ENCODE peak calls at places on chromosomes 13 and 19, in four cellular contexts. S is H9, R is Karpas-422, X is PC-3. J is an unnamed sample.
A peak's percentile ranks its signal among the peaks of the same experiment; 100 is the strongest.

GRCh38 chr13:96671073-96671472 is 323.2 kb downstream of the OXGR1 start:
- DNase-seq in S (no peak), R (no peak), X (peak; percentile 72), J (no peak)

GRCh38 chr13:100552755-100553154 is 35.8 kb downstream of the GGACT start:
- DNase-seq in S (no peak), R (no peak), X (no peak), J (no peak)

GRCh38 chr13:41032646-41033396 is 13.7 kb upstream of the ELF1 start:
- DNase-seq in S (no peak), R (no peak), X (no peak), J (no peak)

GRCh38 chr19:46546194-46546896 is 50.7 kb upstream of the PNMA8B start:
- DNase-seq in S (peak; percentile 78), R (peak; percentile 77), X (peak; percentile 28), J (peak; percentile 86)

GRCh38 chr19:48490980-48491792 is 20.4 kb downstream of the LMTK3 start:
- DNase-seq in S (peak; percentile 90), R (peak; percentile 62), X (peak; percentile 29), J (peak; percentile 94)

GRCh38 chr13:26983533-26984315 is 187.9 kb downstream of the USP12 start:
- DNase-seq in S (no peak), R (no peak), X (no peak), J (no peak)

GRCh38 chr13:44040070-44040753 is 160.5 kb downstream of the LACC1 start:
- DNase-seq in S (no peak), R (no peak), X (peak; percentile 45), J (no peak)

GRCh38 chr19:48400018-48400742 is 6.7 kb downstream of the GRIN2D start:
- DNase-seq in S (peak; percentile 98), R (peak; percentile 73), X (peak; percentile 41), J (peak; percentile 93)

GRCh38 chr13:61370520-61370919 is 45.1 kb downstream of the PCDH20 start:
- DNase-seq in S (no peak), R (no peak), X (peak; percentile 19), J (no peak)

GRCh38 chr13:74104661-74105275 is 29.4 kb downstream of the KLF12 start:
- DNase-seq in S (no peak), R (no peak), X (no peak), J (no peak)

GRCh38 chr19:50490411-50490811 is 13.8 kb upstream of the GARIN5A start:
- DNase-seq in S (peak; percentile 26), R (no peak), X (no peak), J (peak; percentile 39)
- H3K4me1 ChIP-seq in S (peaks cover 4% of the 10 kb centered on the region), R (peaks cover 10% of the 10 kb centered on the region), X (no peaks in the 10 kb centered on the region), J (no peaks in the 10 kb centered on the region)

GRCh38 chr13:28819046-28819747 is 942 bp upstream of the MTUS2 start:
- DNase-seq in S (no peak), R (no peak), X (peak; percentile 6), J (no peak)
- H3K9ac ChIP-seq in S (no peak overlapping the region), R (no peak overlapping the region), X (no peak overlapping the region), J (no peak overlapping the region)

GRCh38 chr19:5635427-5635826 is 12.5 kb downstream of the SAFB start:
- DNase-seq in S (no peak), R (no peak), X (no peak), J (no peak)
- H3K4me1 ChIP-seq in S (no peaks in the 10 kb centered on the region), R (peaks cover 20% of the 10 kb centered on the region), X (no peaks in the 10 kb centered on the region), J (no peaks in the 10 kb centered on the region)

DNA sequence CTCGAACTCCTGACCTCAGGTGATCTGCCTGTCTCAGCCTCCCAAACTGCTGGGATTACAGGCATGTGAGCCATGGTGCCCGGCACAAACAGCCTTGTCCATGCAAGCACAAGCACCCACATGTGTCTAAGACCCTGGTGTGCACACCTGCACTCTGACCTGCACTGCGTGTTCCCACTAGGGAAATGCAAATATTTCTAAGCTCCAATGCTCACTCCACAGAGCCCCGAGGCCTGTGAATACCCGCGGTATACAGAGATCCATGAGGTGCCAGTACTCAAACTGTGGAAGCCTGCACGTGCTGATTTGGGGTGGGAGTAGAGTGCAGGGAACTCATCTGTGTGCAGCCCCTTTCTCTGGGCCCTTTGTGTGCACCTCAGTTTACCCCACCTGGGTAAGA is 14.7 kb downstream of the GADD45B start:
- DNase-seq in S (no peak), R (peak; percentile 88), X (no peak), J (no peak)
- H3K9ac ChIP-seq in S (no peak overlapping the region), R (peak overlapping the region; percentile 51), X (peak overlapping the region; percentile 51), J (no peak overlapping the region)

GRCh38 chr19:41398603-41399002 is 985 bp downstream of the BCKDHA start:
- DNase-seq in S (no peak), R (peak; percentile 52), X (no peak), J (no peak)

GRCh38 chr19:41395355-41395754 is 1.8 kb downstream of the EXOSC5 start:
- DNase-seq in S (no peak), R (no peak), X (no peak), J (no peak)

GRCh38 chr19:41399091-41399490 is 1.5 kb downstream of the BCKDHA start:
- DNase-seq in S (no peak), R (no peak), X (no peak), J (no peak)

GRCh38 chr19:41398042-41398403 is 405 bp downstream of the BCKDHA start:
- DNase-seq in S (no peak), R (peak; percentile 63), X (no peak), J (no peak)

GRCh38 chr19:41397086-41398041 is at the start of the genes BCKDHA and EXOSC5:
- DNase-seq in S (peak; percentile 99), R (peak; percentile 100), X (peak; percentile 98), J (peak; percentile 99)
- H3K4me1 ChIP-seq in S (no peaks in the 10 kb centered on the region), R (peaks cover 28% of the 10 kb centered on the region), X (peaks cover 10% of the 10 kb centered on the region), J (peaks cover 2% of the 10 kb centered on the region)

DNA sequence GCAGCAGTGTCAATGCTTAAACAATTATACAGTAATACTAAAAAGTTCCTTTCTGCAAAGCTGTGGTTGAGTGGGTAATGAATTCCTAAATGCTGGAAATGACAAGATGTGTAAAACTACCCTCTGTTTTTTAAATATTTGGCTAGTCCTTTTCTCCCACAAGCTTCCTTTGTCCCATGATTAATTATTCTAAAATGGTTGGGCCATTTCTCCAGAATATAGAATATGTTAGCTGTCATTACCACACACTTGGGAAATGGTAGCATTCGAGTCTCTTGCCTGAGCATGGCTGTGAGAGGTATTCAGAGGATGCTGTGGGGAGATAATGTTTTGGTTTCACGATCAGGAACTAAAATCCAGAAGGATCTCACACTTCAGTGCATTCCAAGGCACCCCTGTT is 1185.8 kb downstream of the UQCRFS1 start:
- DNase-seq in S (no peak), R (no peak), X (no peak), J (no peak)
- H3K9ac ChIP-seq in S (no peak overlapping the region), R (no peak overlapping the region), X (no peak overlapping the region), J (no peak overlapping the region)

DNA sequence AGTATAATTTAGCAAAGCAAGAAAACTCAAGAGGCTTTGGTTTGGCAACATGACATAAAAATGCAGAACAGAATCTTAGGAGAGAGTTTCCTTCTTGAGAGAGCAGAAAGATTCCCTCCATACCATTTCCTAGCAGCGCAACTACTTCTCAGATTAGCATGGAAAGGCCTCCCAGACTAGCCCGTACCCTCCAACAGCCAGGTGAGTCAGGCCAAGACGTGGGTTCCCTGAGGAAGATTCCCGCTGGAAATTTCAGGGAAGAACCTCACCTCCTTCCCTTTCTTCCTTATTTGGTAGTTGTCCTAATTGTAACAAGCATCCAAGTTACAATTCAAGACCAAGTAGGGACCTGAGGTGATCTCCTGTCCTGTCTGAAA is 12.3 kb downstream of the COL4A2 start:
- DNase-seq in S (peak; percentile 29), R (no peak), X (no peak), J (peak; percentile 43)
- H3K4me1 ChIP-seq in S (peaks cover 3% of the 10 kb centered on the region), R (no peaks in the 10 kb centered on the region), X (peaks cover 37% of the 10 kb centered on the region), J (peaks cover 18% of the 10 kb centered on the region)